ENCODE peak calls at places on chromosomes 13 and 19, in nine cellular contexts. G, Q, L, M, S, I, W, N and F are unnamed samples.

GRCh38 chr19:16166417-16166816 is 6.9 kb downstream of the CIB3 start:
- DNase-seq in G (no peak), Q (no peak), L (no peak), M (no peak), S (no peak), I (no peak), W (no peak), N (no peak), F (no peak)

GRCh38 chr13:42559057-42559456 is 14.9 kb upstream of the TNFSF11 start:
- DNase-seq in G (no peak), Q (no peak), L (no peak), M (no peak), S (no peak), I (no peak), W (no peak), N (no peak), F (no peak)

GRCh38 chr19:32691952-32692726 is 518 bp downstream of the NUDT19 start:
- DNase-seq in G (peak), Q (no peak), L (no peak), M (peak), S (peak), I (peak), W (peak), N (peak), F (no peak)

GRCh38 chr19:49342291-49342721 is 7.1 kb downstream of the CD37 start:
- DNase-seq in G (no peak), Q (no peak), L (no peak), M (no peak), S (no peak), I (no peak), W (no peak), N (peak), F (no peak)

GRCh38 chr13:45521292-45521691 is 56.6 kb downstream of the COG3 start:
- DNase-seq in G (no peak), Q (no peak), L (no peak), M (no peak), S (no peak), I (peak), W (no peak), N (no peak), F (no peak)

GRCh38 chr13:51283361-51283760 is 56.1 kb upstream of the SERPINE3 start:
- DNase-seq in G (no peak), Q (no peak), L (no peak), M (no peak), S (no peak), I (no peak), W (no peak), N (no peak), F (no peak)

GRCh38 chr13:27635256-27635655 is 13.6 kb downstream of the POLR1D start:
- DNase-seq in G (no peak), Q (no peak), L (no peak), M (no peak), S (no peak), I (no peak), W (no peak), N (no peak), F (no peak)

GRCh38 chr13:43008591-43008990 is 14.8 kb upstream of the DNAJC15 start:
- DNase-seq in G (no peak), Q (no peak), L (no peak), M (no peak), S (no peak), I (no peak), W (no peak), N (no peak), F (no peak)

GRCh38 chr13:45238945-45239795 is 38.3 kb upstream of the KCTD4 start:
- DNase-seq in G (no peak), Q (no peak), L (no peak), M (no peak), S (no peak), I (no peak), W (no peak), N (no peak), F (no peak)

GRCh38 chr13:30743319-30744055 is 8.1 kb downstream of the ALOX5AP start:
- DNase-seq in G (no peak), Q (peak), L (no peak), M (peak), S (no peak), I (peak), W (no peak), N (no peak), F (peak)

GRCh38 chr13:60511637-60512036 is 114.6 kb downstream of the TDRD3 start:
- DNase-seq in G (no peak), Q (no peak), L (no peak), M (no peak), S (no peak), I (no peak), W (no peak), N (no peak), F (no peak)

GRCh38 chr19:41936416-41936850 is 8.2 kb upstream of the ERFL start:
- DNase-seq in G (no peak), Q (no peak), L (no peak), M (peak), S (no peak), I (no peak), W (no peak), N (no peak), F (no peak)

GRCh38 chr19:55472463-55472862 is 4.0 kb upstream of the ZNF628 start:
- DNase-seq in G (no peak), Q (no peak), L (no peak), M (peak), S (no peak), I (no peak), W (no peak), N (no peak), F (no peak)

GRCh38 chr13:31042501-31043165 is 110.2 kb downstream of the TEX26 start:
- DNase-seq in G (no peak), Q (no peak), L (no peak), M (no peak), S (no peak), I (no peak), W (peak), N (no peak), F (no peak)

GRCh38 chr13:113086991-113087922 is 18.3 kb upstream of the F7 start:
- DNase-seq in G (no peak), Q (no peak), L (no peak), M (no peak), S (no peak), I (no peak), W (no peak), N (no peak), F (no peak)

GRCh38 chr19:55080915-55081772 is 5.5 kb downstream of the EPS8L1 start:
- DNase-seq in G (peak), Q (no peak), L (peak), M (peak), S (peak), I (no peak), W (peak), N (no peak), F (no peak)

GRCh38 chr13:80168089-80168850 is 172.7 kb downstream of the SPRY2 start:
- DNase-seq in G (no peak), Q (peak), L (no peak), M (peak), S (no peak), I (peak), W (no peak), N (no peak), F (peak)

GRCh38 chr19:48139053-48139452 is 28.4 kb upstream of the PLA2G4C start:
- DNase-seq in G (no peak), Q (no peak), L (no peak), M (no peak), S (no peak), I (no peak), W (no peak), N (no peak), F (no peak)

GRCh38 chr13:102333320-102334181 is 68.3 kb downstream of the FGF14 start:
- DNase-seq in G (no peak), Q (no peak), L (no peak), M (no peak), S (no peak), I (no peak), W (no peak), N (no peak), F (no peak)

GRCh38 chr19:8004723-8005513 is 523 bp downstream of the ELAVL1 start:
- DNase-seq in G (peak), Q (no peak), L (peak), M (peak), S (no peak), I (no peak), W (no peak), N (no peak), F (no peak)

GRCh38 chr13:113981201-113981605 is 7.3 kb upstream of the C13orf46 start:
- DNase-seq in G (peak), Q (no peak), L (no peak), M (peak), S (peak), I (no peak), W (no peak), N (peak), F (no peak)

GRCh38 chr19:29476528-29476927 is 49.3 kb upstream of the VSTM2B start:
- DNase-seq in G (no peak), Q (no peak), L (no peak), M (no peak), S (no peak), I (no peak), W (no peak), N (no peak), F (no peak)

GRCh38 chr13:114259974-114260373 is 21.4 kb upstream of the UPF3A start:
- DNase-seq in G (no peak), Q (no peak), L (no peak), M (no peak), S (peak), I (no peak), W (no peak), N (no peak), F (no peak)

GRCh38 chr13:80131204-80131603 is 209.7 kb downstream of the SPRY2 start:
- DNase-seq in G (no peak), Q (no peak), L (no peak), M (peak), S (peak), I (no peak), W (peak), N (peak), F (no peak)

GRCh38 chr19:15187026-15188007 is 13.5 kb downstream of the NOTCH3 start:
- DNase-seq in G (no peak), Q (no peak), L (no peak), M (peak), S (no peak), I (no peak), W (no peak), N (peak), F (no peak)

GRCh38 chr19:6501740-6502648 is at the start of gene TUBB4A:
- DNase-seq in G (peak), Q (no peak), L (peak), M (no peak), S (peak), I (no peak), W (peak), N (no peak), F (no peak)

GRCh38 chr19:28333909-28334308 is 879.0 kb downstream of the UQCRFS1 start:
- DNase-seq in G (no peak), Q (no peak), L (no peak), M (no peak), S (no peak), I (no peak), W (no peak), N (no peak), F (no peak)

GRCh38 chr13:41613984-41614581 is 156.7 kb downstream of the RGCC start:
- DNase-seq in G (no peak), Q (peak), L (no peak), M (peak), S (peak), I (peak), W (no peak), N (no peak), F (peak)

GRCh38 chr19:46875657-46876056 is 14.9 kb downstream of the ARHGAP35 start:
- DNase-seq in G (no peak), Q (no peak), L (no peak), M (no peak), S (no peak), I (no peak), W (no peak), N (no peak), F (no peak)